ENCODE peak calls at places on chromosomes 12 and 14, in five cellular contexts. H is A549, L is GM12878, C is K562, A is HepG2. N is an unnamed sample.

GRCh38 chr12:53789570-53789969 is 37.8 kb upstream of the CISTR start:
- DNase-seq in A (no peak), C (no peak), H (no peak), L (no peak), N (no peak)

GRCh38 chr14:34935552-34935951 is 47.2 kb upstream of the SRP54 start:
- DNase-seq in A (peak), L (no peak), H (no peak), C (no peak), N (no peak)

GRCh38 chr12:121797937-121798801 is 4.7 kb upstream of the RHOF start:
- DNase-seq in A (no peak), C (peak), L (no peak), H (no peak), N (peak)

GRCh38 chr12:12456637-12457036 is 99.8 kb downstream of the BORCS5 start:
- DNase-seq in H (no peak), L (no peak), A (no peak), C (no peak), N (no peak)

GRCh38 chr14:41568979-41569378 is 37.7 kb upstream of the LRFN5 start:
- DNase-seq in C (no peak), L (no peak), A (no peak), H (no peak), N (no peak)

GRCh38 chr14:97944380-97944779 is 1147.2 kb downstream of the VRK1 start:
- DNase-seq in L (no peak), A (no peak), C (no peak), H (no peak), N (no peak)

GRCh38 chr14:78530078-78530477 is 359.9 kb downstream of the NRXN3 start:
- DNase-seq in A (no peak), L (no peak), H (no peak), C (peak), N (no peak)

GRCh38 chr12:88325828-88326214 is 183.7 kb downstream of the TMTC3 start:
- DNase-seq in L (no peak), A (no peak), C (no peak), H (no peak), N (no peak)

GRCh38 chr12:39451977-39452376 is 9.1 kb upstream of the KIF21A start:
- DNase-seq in L (no peak), A (no peak), H (no peak), C (no peak), N (no peak)

GRCh38 chr14:96165493-96166474 is 38.9 kb upstream of the BDKRB2 start:
- DNase-seq in C (no peak), A (no peak), H (no peak), L (no peak), N (no peak)

GRCh38 chr12:70040141-70040540 is 203.1 kb upstream of the CNOT2 start:
- DNase-seq in H (no peak), L (no peak), C (no peak), A (no peak), N (no peak)

GRCh38 chr14:50920482-50921225 is 23.6 kb downstream of the PYGL start:
- DNase-seq in A (peak), H (no peak), C (no peak), L (no peak), N (no peak)

GRCh38 chr14:68814376-68815287 is 21.8 kb upstream of the ZFP36L1 start:
- DNase-seq in H (peak), C (peak), L (peak), A (peak), N (peak)

GRCh38 chr12:64347630-64348029 is 42.9 kb downstream of the C12orf56 start:
- DNase-seq in H (no peak), L (no peak), C (no peak), A (no peak), N (no peak)

GRCh38 chr14:91892918-91893527 is 25.7 kb upstream of the TC2N start:
- DNase-seq in L (no peak), A (peak), H (peak), C (peak), N (peak)

GRCh38 chr14:93592786-93593185 is 162.0 kb downstream of the UNC79 start:
- DNase-seq in C (no peak), H (no peak), A (no peak), L (no peak), N (no peak)

GRCh38 chr12:66280573-66280972 is 21.7 kb upstream of the HELB start:
- DNase-seq in L (no peak), A (no peak), C (no peak), H (no peak), N (no peak)

GRCh38 chr14:105866841-105867321 is 340.5 kb downstream of the TMEM121 start:
- DNase-seq in A (no peak), L (no peak), C (no peak), H (no peak), N (no peak)

GRCh38 chr14:26163761-26164160 is 434.1 kb downstream of the NOVA1 start:
- DNase-seq in H (no peak), L (no peak), C (no peak), A (peak), N (no peak)

GRCh38 chr12:19707948-19708409 is 268.7 kb downstream of the AEBP2 start:
- DNase-seq in H (no peak), C (no peak), L (no peak), A (no peak), N (no peak)

GRCh38 chr14:106210650-106211049 is 684.3 kb downstream of the TMEM121 start:
- DNase-seq in H (no peak), C (no peak), A (no peak), L (no peak), N (no peak)

GRCh38 chr12:11718768-11719253 is 69.3 kb downstream of the ETV6 start:
- DNase-seq in L (no peak), C (no peak), A (no peak), H (no peak), N (peak)

GRCh38 chr12:5309654-5310053 is 122.3 kb upstream of the NTF3 start:
- DNase-seq in A (no peak), L (no peak), H (no peak), C (no peak), N (peak)

GRCh38 chr14:75402867-75403413 is 24.9 kb upstream of the JDP2 start:
- DNase-seq in A (no peak), C (no peak), H (no peak), L (no peak), N (no peak)

GRCh38 chr12:120292411-120292660 is 633 bp upstream of the RNU4-2 start:
- DNase-seq in C (no peak), L (no peak), A (no peak), H (no peak), N (no peak)

GRCh38 chr14:76719664-76720063 is 41.6 kb upstream of the VASH1 start:
- DNase-seq in H (no peak), L (no peak), C (no peak), A (no peak), N (no peak)

GRCh38 chr12:43282106-43282505 is 269.9 kb downstream of the ADAMTS20 start:
- DNase-seq in H (no peak), C (no peak), L (no peak), A (no peak), N (peak)

GRCh38 chr14:56170028-56170427 is 51.8 kb downstream of the PELI2 start:
- DNase-seq in L (no peak), C (no peak), A (no peak), H (no peak), N (no peak)

GRCh38 chr12:11824069-11824468 is 174.6 kb downstream of the ETV6 start:
- DNase-seq in H (no peak), C (no peak), L (no peak), A (no peak), N (no peak)

GRCh38 chr12:93376436-93377251 is 1.1 kb upstream of the NUDT4 start:
- DNase-seq in C (no peak), L (no peak), A (peak), H (no peak), N (no peak)

GRCh38 chr12:20549115-20549719 is 145.9 kb upstream of the SLCO1C1 start:
- DNase-seq in C (no peak), A (peak), H (peak), L (no peak), N (peak)

GRCh38 chr14:75138492-75138891 is 11.6 kb upstream of the NEK9 start:
- DNase-seq in C (no peak), L (no peak), H (no peak), A (no peak), N (no peak)

GRCh38 chr12:54937376-54937775 is 47.2 kb downstream of the TESPA1 start:
- DNase-seq in C (no peak), L (no peak), H (no peak), A (no peak), N (no peak)

GRCh38 chr12:34398706-34399630 is 376.7 kb downstream of the ALG10 start:
- DNase-seq in H (no peak), A (no peak), L (no peak), C (peak), N (peak)

GRCh38 chr14:37985826-37986470 is 221.8 kb upstream of the SSTR1 start:
- DNase-seq in C (peak), H (no peak), L (no peak), A (peak), N (peak)

GRCh38 chr12:26028953-26029740 is 70.7 kb downstream of the RASSF8 start:
- DNase-seq in A (peak), H (peak), C (peak), L (no peak), N (peak)
- TF ChIP-seq CHD2 in A (no peak), H (no peak), C (no peak), L (no peak), N (no peak)

DNA sequence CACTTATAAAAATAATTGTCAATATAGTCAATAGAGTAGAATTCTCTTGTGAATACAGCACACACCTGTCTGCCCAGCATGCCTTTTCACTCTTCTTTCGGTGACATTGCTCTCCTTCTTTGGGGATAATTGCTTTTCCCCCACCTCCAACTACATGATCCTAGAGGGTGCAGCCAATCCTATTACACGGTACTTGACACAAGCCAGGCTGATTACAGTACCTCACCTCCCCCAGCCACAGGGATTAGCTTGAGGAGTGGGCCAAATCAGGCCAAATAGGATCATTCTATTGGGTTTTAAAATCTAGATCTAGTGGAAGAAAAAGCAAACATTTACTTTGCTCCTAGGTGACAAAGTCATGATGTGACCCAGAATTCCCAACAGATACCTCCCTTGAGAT is 16.8 kb upstream of the NFYB start:
- DNase-seq in C (no peak), L (no peak), H (no peak), A (no peak), N (no peak)
- TF ChIP-seq RAD21 in C (no peak), L (no peak), H (no peak), A (no peak), N (no peak)

GRCh38 chr12:6697584-6698351 is 2.8 kb downstream of the PIANP start:
- DNase-seq in C (peak), L (no peak), A (peak), H (peak), N (peak)
- TF ChIP-seq SMC3 in C (peak), L (peak), A (peak), H (peak), N (peak)

GRCh38 chr12:68804654-68805591 is 3.1 kb upstream of the MDM2 start:
- DNase-seq in L (no peak), H (no peak), C (peak), A (peak), N (no peak)
- TF ChIP-seq CHD2 in L (no peak), H (no peak), C (no peak), A (no peak), N (no peak)

DNA sequence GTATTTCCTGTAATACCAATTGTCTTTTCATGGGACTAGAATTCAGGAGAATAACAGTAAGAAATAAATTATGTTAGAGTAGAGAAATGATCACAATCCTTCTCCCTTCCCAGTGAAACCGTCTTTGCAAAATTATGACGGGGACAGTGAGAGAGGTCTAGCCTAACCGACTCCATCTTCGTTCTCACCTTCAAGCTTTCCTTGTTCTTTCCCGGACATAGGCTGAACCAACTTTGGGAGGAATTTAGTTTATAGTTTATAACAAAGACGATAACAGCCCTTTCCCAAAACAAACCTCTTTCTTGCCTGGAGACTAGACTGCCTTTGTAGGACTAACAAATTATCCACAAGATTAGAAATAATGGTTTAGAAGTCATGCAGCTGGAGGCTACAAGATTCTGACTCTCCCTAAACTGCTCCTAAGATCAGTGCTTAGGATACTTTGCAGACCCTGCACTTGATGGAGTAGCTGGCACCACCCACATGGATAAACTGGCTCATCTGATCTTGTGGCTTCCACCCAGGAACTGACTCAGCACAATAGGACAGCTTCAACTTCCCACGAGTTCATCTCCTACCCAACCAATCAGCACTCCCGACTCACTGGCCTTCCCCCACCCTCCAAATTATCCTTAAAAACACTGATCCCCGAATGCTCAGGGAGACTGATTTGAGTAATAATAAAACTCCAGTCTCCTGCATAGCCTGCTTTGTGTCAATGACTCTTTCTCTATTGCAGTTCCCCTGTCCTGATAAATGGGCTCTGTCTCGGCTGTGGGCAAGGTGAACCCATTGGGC is 521.2 kb upstream of the TBX3 start:
- DNase-seq in L (no peak), A (no peak), C (no peak), H (no peak), N (no peak)
- TF ChIP-seq RAD21 in L (no peak), A (no peak), C (no peak), H (no peak), N (no peak)

DNA sequence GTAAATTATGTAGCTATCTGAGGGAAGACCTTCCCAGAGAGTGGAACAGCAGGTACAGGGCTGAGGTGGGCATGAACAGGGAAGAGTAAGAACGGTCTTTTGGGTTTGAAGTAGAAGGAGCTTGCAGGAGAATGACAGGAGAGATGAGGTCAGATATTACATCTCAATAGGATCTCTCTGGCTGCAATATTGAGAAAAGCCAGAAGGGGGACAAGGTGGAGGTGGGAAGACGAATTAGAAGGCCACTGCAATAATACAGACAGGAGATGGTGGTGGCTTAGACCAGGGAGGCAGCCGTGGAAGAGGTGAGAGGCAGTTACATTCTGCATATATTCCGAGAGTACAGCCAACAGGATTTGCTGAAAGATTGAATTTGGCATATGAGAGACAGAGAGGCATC is 310.2 kb downstream of the APAF1 start:
- DNase-seq in C (peak), L (no peak), A (peak), H (peak), N (peak)
- TF ChIP-seq SMC3 in C (no peak), L (peak), A (peak), H (no peak), N (peak)

N was measured in SK-N-SH.